ENCODE peak calls at places on chromosomes 6 and 20, in seven cellular contexts. L is Calu3; G is neural crest cell; U is naive thymus-derived CD8-positive, alpha-beta T cell; C is HEK293T; E is Daoy; S is stimulated activated CD4-positive, alpha-beta T cell treated with anti-CD3 and anti-CD28 coated beads, Interleukin-12 subunit alpha, Interleukin-12 subunit beta, amount 100 ng/mL, for 4 hours. J is an unnamed sample.

GRCh38 chr6:53771780-53772624 is 22.8 kb upstream of the LRRC1 start:
- DNase-seq in S (no peak), L (no peak), C (no peak), E (peak), U (no peak), G (no peak), J (no peak)

GRCh38 chr6:166005846-166006592 is 161.6 kb downstream of the TBXT start:
- DNase-seq in U (no peak), C (peak), S (no peak), L (peak), G (peak), E (peak), J (peak)

GRCh38 chr20:31860431-31861345 is 9.6 kb downstream of the DUSP15 start:
- DNase-seq in E (peak), U (no peak), L (peak), G (no peak), C (no peak), S (no peak), J (peak)

GRCh38 chr20:62617711-62618483 is 24.4 kb upstream of the SLCO4A1 start:
- DNase-seq in G (no peak), E (peak), C (no peak), L (peak), S (peak), U (no peak), J (no peak)

GRCh38 chr6:165876568-165876967 is 213.5 kb upstream of the PDE10A start:
- DNase-seq in U (no peak), S (no peak), L (no peak), E (no peak), C (no peak), G (no peak), J (no peak)

GRCh38 chr20:50029083-50029696 is 46.4 kb downstream of the SNAI1 start:
- DNase-seq in C (no peak), S (no peak), L (no peak), U (no peak), E (no peak), G (no peak), J (no peak)

GRCh38 chr6:82616386-82617028 is 252.9 kb downstream of the TPBG start:
- DNase-seq in C (no peak), U (no peak), E (no peak), S (no peak), G (no peak), L (no peak), J (no peak)

GRCh38 chr6:84119277-84119676 is 85.7 kb downstream of the MRAP2 start:
- DNase-seq in L (no peak), S (no peak), E (no peak), C (peak), U (no peak), G (no peak), J (no peak)

GRCh38 chr6:52551483-52552277 is 25.2 kb downstream of the TRAM2 start:
- DNase-seq in G (peak), E (peak), C (no peak), L (peak), U (no peak), S (no peak), J (peak)

GRCh38 chr20:31684153-31685003 is 38.3 kb downstream of the BCL2L1 start:
- DNase-seq in G (no peak), C (no peak), L (no peak), E (no peak), S (no peak), U (no peak), J (no peak)

GRCh38 chr6:20034408-20034769 is 177.9 kb downstream of the MBOAT1 start:
- DNase-seq in C (no peak), S (no peak), E (no peak), L (no peak), U (no peak), G (no peak), J (no peak)

GRCh38 chr20:50580016-50580747 is 70.0 kb downstream of the PTPN1 start:
- DNase-seq in U (peak), G (peak), E (peak), L (peak), S (peak), C (peak), J (peak)

GRCh38 chr6:44801188-44801587 is 413.7 kb downstream of the CDC5L start:
- DNase-seq in L (no peak), C (no peak), G (no peak), U (no peak), S (no peak), E (no peak), J (no peak)

GRCh38 chr6:21392177-21392576 is 201.4 kb upstream of the SOX4 start:
- DNase-seq in S (no peak), U (no peak), E (no peak), C (no peak), L (no peak), G (no peak), J (no peak)

GRCh38 chr6:47334334-47334733 is 24.6 kb upstream of the TNFRSF21 start:
- DNase-seq in L (no peak), C (no peak), E (no peak), U (no peak), S (no peak), G (no peak), J (no peak)

GRCh38 chr6:142279350-142280180 is 22.2 kb upstream of the ADGRG6 start:
- DNase-seq in S (no peak), E (no peak), U (no peak), L (no peak), C (no peak), G (no peak), J (no peak)

GRCh38 chr6:35663447-35664235 is 25.1 kb downstream of the FKBP5 start:
- DNase-seq in G (no peak), C (no peak), E (peak), L (no peak), U (no peak), S (no peak), J (no peak)

GRCh38 chr6:79233611-79234149 is 802 bp downstream of the HMGN3 start:
- DNase-seq in E (peak), L (peak), G (peak), U (peak), S (peak), C (peak), J (peak)

GRCh38 chr20:19764207-19764606 is 6.1 kb downstream of the RIN2 start:
- DNase-seq in L (no peak), C (no peak), U (no peak), E (no peak), G (no peak), S (no peak), J (no peak)

GRCh38 chr6:17093692-17094091 is 8.2 kb upstream of the STMND1 start:
- DNase-seq in E (peak), C (no peak), S (no peak), U (no peak), G (no peak), L (peak), J (peak)

GRCh38 chr6:157386023-157386422 is 5.0 kb downstream of the ZDHHC14 start:
- DNase-seq in E (no peak), L (no peak), S (no peak), G (no peak), C (no peak), U (no peak), J (no peak)

GRCh38 chr6:137927777-137928218 is 60.7 kb downstream of the TNFAIP3 start:
- DNase-seq in E (peak), C (no peak), G (no peak), S (peak), U (peak), L (no peak), J (no peak)